ENCODE peak calls at places on chromosomes 3 and 15, in four cellular contexts. One of them, this sample, is unnamed.

GRCh38 chr3:78645628-78646310 is 1122.0 kb downstream of the ROBO1 start:
- DNase-seq in K562: peak; percentile 32
- DNase-seq in A549: peak; percentile 18
- DNase-seq in endothelial cell of umbilical vein: peak; percentile 84
- DNase-seq in this sample: no peak

GRCh38 chr15:77597804-77598453 is 34.8 kb downstream of the LINGO1 start:
- DNase-seq in endothelial cell of umbilical vein: peak; percentile 26
- DNase-seq in A549: no peak
- DNase-seq in K562: no peak
- DNase-seq in this sample: no peak

GRCh38 chr3:141875893-141876380 is 506 bp upstream of the ATP1B3 start:
- DNase-seq in A549: peak; percentile 27
- DNase-seq in K562: no peak
- DNase-seq in endothelial cell of umbilical vein: peak; percentile 70
- DNase-seq in this sample: peak; percentile 69

GRCh38 chr15:79310612-79310984 is 314 bp upstream of the TMED3 start:
- DNase-seq in K562: no peak
- DNase-seq in endothelial cell of umbilical vein: no peak
- DNase-seq in A549: no peak
- DNase-seq in this sample: no peak

GRCh38 chr3:46901591-46902187 is 24.2 kb downstream of the PTH1R start:
- DNase-seq in K562: no peak
- DNase-seq in A549: no peak
- DNase-seq in endothelial cell of umbilical vein: no peak
- DNase-seq in this sample: no peak

GRCh38 chr3:16697437-16698258 is 92.4 kb upstream of the DAZL start:
- DNase-seq in A549: no peak
- DNase-seq in endothelial cell of umbilical vein: no peak
- DNase-seq in K562: no peak
- DNase-seq in this sample: no peak

GRCh38 chr15:65923264-65923663 is 54.0 kb downstream of the RAB11A start:
- DNase-seq in A549: no peak
- DNase-seq in K562: no peak
- DNase-seq in endothelial cell of umbilical vein: no peak
- DNase-seq in this sample: no peak

GRCh38 chr3:194095464-194095863 is 40.5 kb upstream of the HES1 start:
- DNase-seq in K562: no peak
- DNase-seq in endothelial cell of umbilical vein: peak; percentile 62
- DNase-seq in A549: no peak
- DNase-seq in this sample: no peak

GRCh38 chr15:70299931-70300858 is 202.5 kb upstream of the TLE3 start:
- DNase-seq in A549: no peak
- DNase-seq in endothelial cell of umbilical vein: no peak
- DNase-seq in K562: no peak
- DNase-seq in this sample: no peak

GRCh38 chr3:149726716-149727407 is 25.4 kb downstream of the COMMD2 start:
- DNase-seq in A549: no peak
- DNase-seq in K562: no peak
- DNase-seq in endothelial cell of umbilical vein: no peak
- DNase-seq in this sample: no peak

GRCh38 chr3:156461889-156462288 is 93.0 kb downstream of the SSR3 start:
- DNase-seq in K562: no peak
- DNase-seq in endothelial cell of umbilical vein: no peak
- DNase-seq in A549: no peak
- DNase-seq in this sample: no peak

GRCh38 chr3:5250467-5251195 is 63.1 kb downstream of the EDEM1 start:
- DNase-seq in endothelial cell of umbilical vein: no peak
- DNase-seq in K562: no peak
- DNase-seq in A549: no peak
- DNase-seq in this sample: no peak

GRCh38 chr3:36381311-36381956 is 1.1 kb downstream of the STAC start:
- DNase-seq in K562: no peak
- DNase-seq in A549: no peak
- DNase-seq in endothelial cell of umbilical vein: no peak
- DNase-seq in this sample: no peak

GRCh38 chr3:151539599-151539998 is 78.7 kb upstream of the IGSF10 start:
- DNase-seq in A549: no peak
- DNase-seq in K562: no peak
- DNase-seq in endothelial cell of umbilical vein: no peak
- DNase-seq in this sample: no peak

GRCh38 chr3:30180305-30181275 is 425.8 kb upstream of the TGFBR2 start:
- DNase-seq in K562: no peak
- DNase-seq in endothelial cell of umbilical vein: no peak
- DNase-seq in A549: no peak
- DNase-seq in this sample: no peak

GRCh38 chr3:14494279-14494972 is 45.7 kb downstream of the GRIP2 start:
- DNase-seq in K562: no peak
- DNase-seq in endothelial cell of umbilical vein: no peak
- DNase-seq in A549: no peak
- DNase-seq in this sample: no peak

GRCh38 chr3:36710606-36711005 is 53.7 kb downstream of the DCLK3 start:
- DNase-seq in K562: no peak
- DNase-seq in A549: no peak
- DNase-seq in endothelial cell of umbilical vein: no peak
- DNase-seq in this sample: no peak

GRCh38 chr3:16130066-16130465 is 44.4 kb upstream of the GALNT15 start:
- DNase-seq in A549: no peak
- DNase-seq in endothelial cell of umbilical vein: no peak
- DNase-seq in K562: no peak
- DNase-seq in this sample: no peak

GRCh38 chr3:47298439-47298838 is 15.7 kb downstream of the KLHL18 start:
- DNase-seq in K562: no peak
- DNase-seq in endothelial cell of umbilical vein: no peak
- DNase-seq in A549: no peak
- DNase-seq in this sample: no peak

GRCh38 chr3:197793246-197793645 is 2.2 kb downstream of the LRCH3 start:
- DNase-seq in A549: no peak
- DNase-seq in endothelial cell of umbilical vein: peak; percentile 91
- DNase-seq in K562: no peak
- DNase-seq in this sample: no peak

GRCh38 chr3:38978729-38979128 is 73.0 kb downstream of the SCN11A start:
- DNase-seq in K562: no peak
- DNase-seq in endothelial cell of umbilical vein: no peak
- DNase-seq in A549: no peak
- DNase-seq in this sample: no peak

GRCh38 chr3:106573605-106574004 is 704.8 kb upstream of the CBLB start:
- DNase-seq in endothelial cell of umbilical vein: no peak
- DNase-seq in K562: no peak
- DNase-seq in A549: no peak
- DNase-seq in this sample: no peak

GRCh38 chr3:9615003-9615628 is 34.2 kb upstream of the MTMR14 start:
- DNase-seq in A549: no peak
- DNase-seq in endothelial cell of umbilical vein: no peak
- DNase-seq in K562: no peak
- DNase-seq in this sample: no peak

GRCh38 chr3:133276594-133276993 is 123.3 kb upstream of the BFSP2 start:
- DNase-seq in A549: no peak
- DNase-seq in endothelial cell of umbilical vein: no peak
- DNase-seq in K562: no peak
- DNase-seq in this sample: no peak

GRCh38 chr3:144921710-144922109 is 950.1 kb downstream of the DIPK2A start:
- DNase-seq in K562: no peak
- DNase-seq in endothelial cell of umbilical vein: no peak
- DNase-seq in A549: no peak
- DNase-seq in this sample: no peak

GRCh38 chr3:52495777-52496602 is 852 bp downstream of the STAB1 start:
- DNase-seq in endothelial cell of umbilical vein: peak; percentile 82
- DNase-seq in A549: no peak
- DNase-seq in K562: no peak
- DNase-seq in this sample: no peak

GRCh38 chr15:62223020-62223419 is 57.9 kb upstream of the C2CD4B start:
- DNase-seq in K562: no peak
- DNase-seq in A549: no peak
- DNase-seq in endothelial cell of umbilical vein: no peak
- DNase-seq in this sample: no peak

GRCh38 chr15:26873846-26874245 is 7.0 kb downstream of the GABRA5 start:
- DNase-seq in endothelial cell of umbilical vein: no peak
- DNase-seq in K562: no peak
- DNase-seq in A549: no peak
- DNase-seq in this sample: no peak

GRCh38 chr3:191432162-191432561 is 28.8 kb upstream of the PYDC2 start:
- DNase-seq in A549: no peak
- DNase-seq in endothelial cell of umbilical vein: no peak
- DNase-seq in K562: no peak
- DNase-seq in this sample: no peak

GRCh38 chr3:10099030-10099429 is 9.0 kb downstream of the FANCD2OS start:
- DNase-seq in K562: no peak
- DNase-seq in endothelial cell of umbilical vein: no peak
- DNase-seq in A549: no peak
- DNase-seq in this sample: no peak

GRCh38 chr15:89171136-89172072 is 50.0 kb downstream of the RLBP1 start:
- DNase-seq in K562: peak; percentile 69
- DNase-seq in A549: peak; percentile 71
- DNase-seq in endothelial cell of umbilical vein: peak; percentile 65
- DNase-seq in this sample: peak; percentile 83

GRCh38 chr3:58101499-58102370 is 93.5 kb downstream of the FLNB start:
- DNase-seq in K562: no peak
- DNase-seq in A549: no peak
- DNase-seq in endothelial cell of umbilical vein: no peak
- DNase-seq in this sample: no peak

GRCh38 chr15:78565097-78565950 is at the start of gene CHRNA5:
- DNase-seq in A549: peak; percentile 92
- DNase-seq in K562: peak; percentile 93
- DNase-seq in endothelial cell of umbilical vein: peak; percentile 85
- DNase-seq in this sample: peak; percentile 100

DNA sequence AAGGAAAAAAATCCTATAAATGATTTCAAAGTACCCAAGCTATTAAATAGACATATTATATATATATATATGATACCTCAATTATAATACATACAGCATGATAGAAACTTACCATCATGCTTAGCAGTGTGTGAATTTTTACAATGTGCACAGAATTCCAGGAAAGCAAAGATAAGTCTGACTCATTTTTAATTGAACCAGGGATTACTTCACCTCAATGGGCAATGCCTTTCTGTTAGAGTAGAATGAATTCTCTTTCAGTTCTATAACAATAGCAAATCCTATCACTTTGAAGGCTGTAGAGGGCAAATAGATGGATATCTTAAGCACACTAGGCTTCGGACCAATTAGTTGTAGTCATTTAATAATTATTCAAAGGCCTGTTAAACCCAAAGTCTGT is 54.8 kb upstream of the P3H2 start:
- DNase-seq in endothelial cell of umbilical vein: no peak
- DNase-seq in K562: no peak
- DNase-seq in A549: no peak
- DNase-seq in this sample: no peak
- TF ChIP-seq JUN in endothelial cell of umbilical vein: no peak
- TF ChIP-seq JUN in K562: no peak
- TF ChIP-seq JUN in A549: no peak
- TF ChIP-seq JUN in this sample: no peak

GRCh38 chr3:72068621-72069020 is 283.7 kb upstream of the PROK2 start:
- DNase-seq in A549: no peak
- DNase-seq in K562: no peak
- DNase-seq in endothelial cell of umbilical vein: no peak
- DNase-seq in this sample: no peak
- TF ChIP-seq JUN in A549: no peak
- TF ChIP-seq JUN in K562: no peak
- TF ChIP-seq JUN in endothelial cell of umbilical vein: no peak
- TF ChIP-seq JUN in this sample: no peak

DNA sequence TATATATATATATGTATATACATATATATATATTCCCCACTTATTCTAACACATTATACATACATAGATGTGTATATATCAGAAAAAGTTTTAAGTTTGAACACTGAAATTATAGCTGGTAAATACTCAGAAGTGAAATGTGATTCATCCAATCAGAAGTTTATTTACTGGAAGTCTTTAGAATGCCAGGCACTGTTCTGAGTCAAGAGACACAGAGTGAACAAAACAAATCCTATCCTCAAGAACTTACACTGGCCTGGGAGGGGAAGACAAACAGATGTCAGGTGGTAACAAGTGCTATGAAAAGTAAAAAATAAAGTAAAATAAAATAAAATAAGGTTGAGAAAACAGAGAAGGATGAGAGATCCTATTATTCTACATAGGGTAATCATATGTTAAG is 13.4 kb downstream of the DHX36 start:
- DNase-seq in K562: no peak
- DNase-seq in endothelial cell of umbilical vein: peak; percentile 4
- DNase-seq in A549: no peak
- DNase-seq in this sample: no peak
- TF ChIP-seq JUN in K562: no peak
- TF ChIP-seq JUN in endothelial cell of umbilical vein: no peak
- TF ChIP-seq JUN in A549: no peak
- TF ChIP-seq JUN in this sample: no peak

GRCh38 chr3:195906865-195907729 is 1.3 kb downstream of the TNK2 start:
- DNase-seq in A549: no peak
- DNase-seq in K562: no peak
- DNase-seq in endothelial cell of umbilical vein: no peak
- DNase-seq in this sample: no peak
- TF ChIP-seq JUN in A549: no peak
- TF ChIP-seq JUN in K562: no peak
- TF ChIP-seq JUN in endothelial cell of umbilical vein: no peak
- TF ChIP-seq JUN in this sample: no peak

GRCh38 chr3:43155464-43156121 is 49.7 kb upstream of the POMGNT2 start:
- DNase-seq in A549: peak; percentile 50
- DNase-seq in endothelial cell of umbilical vein: peak; percentile 68
- DNase-seq in K562: peak; percentile 42
- DNase-seq in this sample: peak; percentile 71

GRCh38 chr3:43156812-43157455 is 51.1 kb upstream of the POMGNT2 start:
- DNase-seq in A549: no peak
- DNase-seq in endothelial cell of umbilical vein: no peak
- DNase-seq in K562: no peak
- DNase-seq in this sample: no peak

GRCh38 chr3:43153189-43154083 is 47.6 kb upstream of the POMGNT2 start:
- DNase-seq in K562: no peak
- DNase-seq in endothelial cell of umbilical vein: no peak
- DNase-seq in A549: no peak
- DNase-seq in this sample: no peak

GRCh38 chr3:43155016-43155415 is 49.1 kb upstream of the POMGNT2 start:
- DNase-seq in endothelial cell of umbilical vein: no peak
- DNase-seq in A549: no peak
- DNase-seq in K562: no peak
- DNase-seq in this sample: no peak

DNA sequence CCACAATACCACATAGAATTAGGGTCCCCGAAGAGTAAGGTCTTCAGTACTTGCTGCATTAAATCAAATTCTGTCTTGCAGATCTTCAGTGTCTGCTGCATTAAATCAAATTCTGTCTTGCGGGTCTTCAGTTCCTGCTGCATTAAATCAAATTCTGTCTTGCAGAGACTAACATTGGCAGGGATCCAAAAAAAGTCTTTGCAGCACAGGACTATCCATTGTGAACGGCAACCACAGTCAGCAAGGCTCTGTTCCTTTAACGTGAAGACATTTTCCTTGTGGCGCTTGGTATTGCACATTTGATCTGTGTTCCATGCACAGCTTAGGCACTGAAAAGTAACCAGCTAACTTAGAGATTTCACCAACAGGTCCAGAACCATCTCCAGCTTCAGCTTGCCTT is 46.8 kb upstream of the POMGNT2 start:
- DNase-seq in K562: no peak
- DNase-seq in endothelial cell of umbilical vein: peak; percentile 39
- DNase-seq in A549: no peak
- DNase-seq in this sample: no peak
- TF ChIP-seq JUN in K562: no peak
- TF ChIP-seq JUN in endothelial cell of umbilical vein: no peak
- TF ChIP-seq JUN in A549: no peak
- TF ChIP-seq JUN in this sample: no peak